ENCODE peak calls at places on chromosome 5, in six cellular contexts. S is tibial nerve, F is transverse colon, L is heart left ventricle, E is stomach, J is spleen. K is an unnamed sample.

GRCh38 chr5:68932830-68933434 is 160.9 kb upstream of the SLC30A5 start:
- DNase-seq in S (no peak), F (no peak), L (no peak), E (no peak), J (no peak), K (no peak)

GRCh38 chr5:145848854-145849253 is 13.7 kb upstream of the PRELID2 start:
- DNase-seq in S (no peak), F (no peak), L (no peak), E (no peak), J (no peak), K (no peak)

GRCh38 chr5:124580925-124581821 is 165.3 kb downstream of the ZNF608 start:
- DNase-seq in S (no peak), F (peak; percentile 15), L (no peak), E (peak; percentile 79), J (no peak), K (no peak)

GRCh38 chr5:96816430-96816939 is 8.7 kb upstream of the ERAP1 start:
- DNase-seq in S (no peak), F (peak; percentile 35), L (no peak), E (no peak), J (no peak), K (peak; percentile 76)

GRCh38 chr5:41519801-41520200 is 9.4 kb upstream of the PLCXD3 start:
- DNase-seq in S (no peak), F (no peak), L (no peak), E (no peak), J (no peak), K (no peak)

GRCh38 chr5:52875827-52876226 is 88.1 kb downstream of the ITGA1 start:
- DNase-seq in S (no peak), F (no peak), L (peak; percentile 13), E (no peak), J (no peak), K (no peak)

GRCh38 chr5:74262810-74263209 is 377.7 kb downstream of the ENC1 start:
- DNase-seq in S (no peak), F (no peak), L (no peak), E (no peak), J (no peak), K (no peak)

GRCh38 chr5:40676643-40677333 is 2.9 kb upstream of the PTGER4 start:
- DNase-seq in S (no peak), F (no peak), L (peak; percentile 34), E (no peak), J (no peak), K (no peak)

GRCh38 chr5:134477462-134478245 is 47.8 kb upstream of the JADE2 start:
- DNase-seq in S (no peak), F (peak; percentile 34), L (no peak), E (no peak), J (peak; percentile 33), K (no peak)

GRCh38 chr5:127392762-127393161 is 102.2 kb downstream of the MEGF10 start:
- DNase-seq in S (no peak), F (no peak), L (no peak), E (no peak), J (no peak), K (no peak)

GRCh38 chr5:154276932-154277331 is 86.4 kb downstream of the GALNT10 start:
- DNase-seq in S (peak; percentile 46), F (peak; percentile 30), L (peak; percentile 51), E (no peak), J (no peak), K (no peak)

GRCh38 chr5:66959668-66960067 is 236.9 kb downstream of the CD180 start:
- DNase-seq in S (no peak), F (no peak), L (no peak), E (no peak), J (no peak), K (no peak)

GRCh38 chr5:77560677-77561263 is 68.7 kb upstream of the WDR41 start:
- DNase-seq in S (no peak), F (no peak), L (no peak), E (no peak), J (no peak), K (no peak)

GRCh38 chr5:32329395-32329834 is 16.7 kb upstream of the MTMR12 start:
- DNase-seq in S (no peak), F (peak; percentile 75), L (peak; percentile 51), E (peak; percentile 76), J (peak; percentile 80), K (peak; percentile 85)

GRCh38 chr5:32325067-32325466 is 12.3 kb upstream of the MTMR12 start:
- DNase-seq in S (no peak), F (no peak), L (no peak), E (no peak), J (no peak), K (no peak)

GRCh38 chr5:32325616-32326015 is 12.9 kb upstream of the MTMR12 start:
- DNase-seq in S (no peak), F (no peak), L (no peak), E (no peak), J (no peak), K (no peak)

GRCh38 chr5:32323741-32324140 is 11.0 kb upstream of the MTMR12 start:
- DNase-seq in S (no peak), F (no peak), L (no peak), E (no peak), J (no peak), K (no peak)

DNA sequence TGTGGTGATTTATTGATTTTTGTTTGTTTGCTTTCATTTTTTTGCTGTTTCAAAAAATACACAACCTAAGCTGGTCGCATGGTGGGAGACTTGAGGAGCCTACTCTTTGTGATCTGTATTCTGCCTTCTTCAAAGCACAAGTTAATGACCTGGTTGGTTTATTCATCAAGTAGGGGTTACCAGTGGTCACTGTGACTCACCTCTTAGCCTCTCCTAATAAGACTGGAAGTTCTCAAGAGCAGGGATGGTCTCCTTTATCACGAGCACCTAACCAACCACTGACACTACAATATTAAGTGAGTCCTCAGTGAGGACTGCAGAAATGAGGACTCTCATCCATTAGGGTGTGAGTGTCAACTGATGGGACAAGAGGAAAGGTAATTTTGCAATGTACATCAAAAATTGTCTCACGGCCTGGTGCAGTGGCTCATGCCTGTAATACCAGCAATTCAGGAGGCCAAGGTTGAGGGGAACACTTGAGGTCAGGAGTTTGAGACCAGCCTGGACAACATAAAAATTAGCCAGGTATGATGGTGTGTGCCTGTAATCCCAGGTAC is 13.6 kb upstream of the MTMR12 start:
- DNase-seq in S (no peak), F (no peak), L (no peak), E (no peak), J (no peak), K (no peak)
- H3K27me3 ChIP-seq in S (no peaks in the 10 kb centered on the region), F (no peaks in the 10 kb centered on the region), L (no peaks in the 10 kb centered on the region), E (no peaks in the 10 kb centered on the region), J (no peaks in the 10 kb centered on the region), K (no peaks in the 10 kb centered on the region)

GRCh38 chr5:71891406-71891805 is 172.3 kb downstream of the CARTPT start:
- DNase-seq in S (no peak), F (no peak), L (no peak), E (no peak), J (no peak), K (no peak)
- TF ChIP-seq POLR2A in S (no peak), F (no peak), L (no peak), E (no peak), J (no peak), K (no peak)

GRCh38 chr5:82445729-82446349 is 167.7 kb upstream of the RPS23 start:
- DNase-seq in S (no peak), F (no peak), L (no peak), E (no peak), J (no peak), K (peak; percentile 54)

DNA sequence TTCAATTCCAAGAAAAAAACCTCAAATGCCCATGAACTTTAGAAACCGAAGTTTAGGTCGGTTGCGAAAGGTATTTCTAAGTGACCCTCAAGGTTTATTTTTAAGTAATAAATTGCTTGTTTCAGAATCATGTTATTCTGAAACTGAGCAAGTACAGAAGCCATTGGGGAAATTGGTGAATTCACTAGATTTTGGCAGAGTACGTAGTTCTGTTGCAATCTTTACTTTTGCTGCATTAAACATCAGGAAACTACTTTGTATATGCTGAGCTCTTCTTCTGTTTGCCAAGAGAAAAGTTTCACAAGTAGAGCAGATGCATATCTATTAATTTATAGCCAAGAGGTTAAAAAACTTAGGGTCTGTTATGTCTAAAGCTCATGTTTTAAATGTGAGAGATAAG is 161.9 kb upstream of the RPS23 start:
- DNase-seq in S (no peak), F (no peak), L (no peak), E (no peak), J (no peak), K (no peak)
- H3K4me3 ChIP-seq in S (no peak overlapping the region), F (no peak overlapping the region), L (no peak overlapping the region), E (no peak overlapping the region), J (no peak overlapping the region), K (no peak overlapping the region)

DNA sequence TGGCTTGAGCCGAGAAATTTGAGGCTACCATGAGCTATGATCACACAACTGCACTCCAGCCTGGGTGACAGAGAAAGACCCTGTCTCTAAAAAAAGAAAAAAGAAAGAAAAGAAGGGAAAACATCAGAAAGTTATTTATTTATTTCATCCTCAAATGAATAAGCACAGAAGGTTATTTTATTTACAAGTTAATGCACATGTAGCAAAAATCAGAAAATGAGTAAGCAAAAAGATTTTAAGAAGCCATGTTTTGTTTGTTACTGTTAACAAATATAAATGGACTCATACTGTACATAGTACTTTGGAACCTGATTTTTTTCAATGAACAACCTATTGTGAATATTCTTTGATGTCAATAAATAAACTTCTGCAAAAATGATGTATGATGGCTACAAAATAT is 47.2 kb downstream of the NRG2 start:
- DNase-seq in S (no peak), F (no peak), L (no peak), E (no peak), J (no peak), K (no peak)
- H3K27me3 ChIP-seq in S (no peaks in the 10 kb centered on the region), F (peaks cover 9% of the 10 kb centered on the region), L (peaks cover 8% of the 10 kb centered on the region), E (peaks cover 5% of the 10 kb centered on the region), J (no peaks in the 10 kb centered on the region), K (no peaks in the 10 kb centered on the region)

GRCh38 chr5:143244000-143244736 is 159.3 kb downstream of the NR3C1 start:
- DNase-seq in S (peak; percentile 46), F (peak; percentile 29), L (peak; percentile 56), E (peak; percentile 32), J (no peak), K (peak; percentile 57)
- TF ChIP-seq POLR2A in S (no peak), F (no peak), L (no peak), E (no peak), J (no peak), K (no peak)

GRCh38 chr5:160209917-160210316 is 19.4 kb upstream of the FABP6 start:
- DNase-seq in S (no peak), F (no peak), L (no peak), E (no peak), J (no peak), K (no peak)

GRCh38 chr5:160211352-160211751 is 18.0 kb upstream of the FABP6 start:
- DNase-seq in S (no peak), F (peak; percentile 44), L (no peak), E (no peak), J (no peak), K (peak; percentile 84)

GRCh38 chr5:160219411-160219810 is 9.9 kb upstream of the FABP6 start:
- DNase-seq in S (no peak), F (no peak), L (no peak), E (no peak), J (no peak), K (no peak)

GRCh38 chr5:160213537-160213936 is 15.8 kb upstream of the FABP6 start:
- DNase-seq in S (no peak), F (no peak), L (no peak), E (no peak), J (no peak), K (no peak)
- H3K4me3 ChIP-seq in S (no peak overlapping the region), F (no peak overlapping the region), L (no peak overlapping the region), E (no peak overlapping the region), J (no peak overlapping the region), K (no peak overlapping the region)